ENCODE peak calls at places on chromosomes 13 and 19, in nine cellular contexts. L is tibial nerve, C is aorta, I is heart left ventricle, Q is endothelial cell of umbilical vein, H is body of pancreas, E is HCT116, S is endodermal cell, D is cardiac muscle cell. T is an unnamed sample.

GRCh38 chr19:34666200-34666957 is 10.6 kb downstream of the SCGB2B2 start:
- DNase-seq in E (no peak), C (peak; percentile 62), D (no peak), L (no peak), S (no peak), H (no peak), I (no peak), Q (no peak), T (no peak)

GRCh38 chr13:93466502-93467036 is 240.0 kb downstream of the GPC6 start:
- DNase-seq in L (no peak), S (no peak), E (no peak), I (no peak), D (no peak), Q (no peak), C (no peak), H (no peak), T (no peak)

GRCh38 chr13:40230833-40231266 is 435.6 kb downstream of the FOXO1 start:
- DNase-seq in L (no peak), D (no peak), I (no peak), S (no peak), E (no peak), C (no peak), Q (peak; percentile 74), H (no peak), T (no peak)

GRCh38 chr19:3124630-3125029 is 11.2 kb upstream of the GNA15 start:
- DNase-seq in E (no peak), H (no peak), Q (no peak), I (no peak), S (no peak), D (no peak), C (no peak), L (no peak), T (no peak)

GRCh38 chr19:49340069-49340864 is 5.1 kb downstream of the CD37 start:
- DNase-seq in S (peak; percentile 89), H (peak; percentile 93), D (peak; percentile 28), E (no peak), Q (peak; percentile 56), C (peak; percentile 91), I (peak; percentile 78), L (peak; percentile 62), T (no peak)

GRCh38 chr19:8209111-8209964 is at the start of gene CERS4:
- DNase-seq in S (peak; percentile 98), Q (no peak), E (no peak), H (peak; percentile 86), D (peak; percentile 90), C (peak; percentile 92), L (peak; percentile 48), I (peak; percentile 79), T (no peak)

GRCh38 chr19:6663236-6664187 is 6.4 kb downstream of the TNFSF14 start:
- DNase-seq in Q (no peak), H (no peak), D (no peak), E (no peak), I (no peak), L (no peak), S (no peak), C (no peak), T (no peak)

GRCh38 chr13:65445340-65445739 is 1784.8 kb downstream of the PCDH9 start:
- DNase-seq in C (no peak), I (no peak), E (no peak), S (no peak), H (no peak), L (no peak), D (no peak), Q (no peak), T (no peak)

GRCh38 chr19:47075179-47075811 is 26.9 kb upstream of the TMEM160 start:
- DNase-seq in I (no peak), S (no peak), H (no peak), L (no peak), C (no peak), D (no peak), Q (no peak), E (no peak), T (no peak)

GRCh38 chr13:108917581-108917980 is 288.2 kb downstream of the MYO16 start:
- DNase-seq in I (no peak), E (no peak), S (no peak), D (no peak), Q (no peak), C (no peak), L (no peak), H (no peak), T (no peak)

GRCh38 chr19:5903054-5903501 is 512 bp downstream of the NDUFA11 start:
- DNase-seq in H (no peak), Q (no peak), I (no peak), E (no peak), D (peak; percentile 30), L (no peak), C (no peak), S (no peak), T (no peak)

GRCh38 chr19:50679177-50680125 is 30.2 kb downstream of the C19orf81 start:
- DNase-seq in E (peak; percentile 87), H (peak; percentile 72), L (peak; percentile 46), I (peak; percentile 70), Q (peak; percentile 84), C (peak; percentile 92), D (peak; percentile 84), S (peak; percentile 92), T (no peak)

GRCh38 chr13:36758345-36758744 is 60.7 kb upstream of the RFXAP start:
- DNase-seq in C (no peak), H (peak; percentile 43), S (no peak), D (peak; percentile 1), I (no peak), L (no peak), Q (no peak), E (no peak), T (no peak)

GRCh38 chr19:40150170-40150569 is 41.1 kb upstream of the MAP3K10 start:
- DNase-seq in S (no peak), E (no peak), D (no peak), H (no peak), I (no peak), L (no peak), C (no peak), Q (no peak), T (no peak)

DNA sequence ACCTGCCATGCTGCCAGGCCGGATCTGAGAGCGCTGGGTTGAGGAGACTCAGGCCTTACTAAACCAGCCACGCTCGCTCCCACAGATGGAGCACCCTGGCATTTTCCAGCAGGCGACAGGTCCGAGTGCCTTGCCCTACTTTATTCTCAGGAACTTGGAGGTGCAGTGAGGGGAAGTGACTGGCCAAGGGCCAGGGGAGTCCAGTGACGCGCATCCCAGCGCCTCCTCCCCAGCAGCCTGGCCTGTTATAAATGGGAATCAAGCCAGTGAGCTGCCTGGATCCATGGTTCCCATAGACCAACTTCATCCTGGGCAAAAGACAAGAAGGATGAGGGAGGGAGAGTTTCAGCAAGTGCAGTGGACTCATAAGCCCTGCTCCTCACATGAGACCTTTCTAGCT is 35.5 kb downstream of the TMED1 start:
- DNase-seq in C (no peak), D (no peak), Q (peak; percentile 28), I (peak; percentile 62), S (no peak), E (no peak), H (no peak), L (no peak), T (no peak)
- H3K36me3 ChIP-seq in C (peaks cover 2% of the 10 kb centered on the region), D (peaks cover 20% of the 10 kb centered on the region), Q (peaks cover 16% of the 10 kb centered on the region), I (peaks cover 100% of the 10 kb centered on the region), S (peaks cover 54% of the 10 kb centered on the region), E (peaks cover 7% of the 10 kb centered on the region), H (peaks cover 27% of the 10 kb centered on the region), L (no peaks in the 10 kb centered on the region), T (peaks cover 11% of the 10 kb centered on the region)

GRCh38 chr13:98688373-98688772 is 64.1 kb downstream of the SLC15A1 start:
- DNase-seq in D (no peak), H (no peak), E (no peak), I (no peak), L (no peak), Q (no peak), S (no peak), C (no peak), T (no peak)
- H3K27ac ChIP-seq in D (no peak overlapping the region), H (no peak overlapping the region), E (no peak overlapping the region), I (no peak overlapping the region), L (no peak overlapping the region), Q (no peak overlapping the region), S (no peak overlapping the region), C (no peak overlapping the region), T (no peak overlapping the region)

GRCh38 chr19:58038688-58039204 is 4.9 kb downstream of the ZSCAN1 start:
- DNase-seq in I (no peak), E (no peak), D (peak; percentile 49), H (no peak), C (no peak), Q (no peak), S (peak; percentile 53), L (no peak), T (no peak)

GRCh38 chr19:58035863-58036262 is 2.0 kb downstream of the ZSCAN1 start:
- DNase-seq in E (no peak), L (no peak), Q (no peak), I (no peak), S (no peak), D (no peak), H (no peak), C (no peak), T (no peak)

GRCh38 chr19:58034476-58034790 is 608 bp downstream of the ZSCAN1 start:
- DNase-seq in L (no peak), Q (no peak), C (no peak), H (no peak), I (no peak), S (peak; percentile 64), D (no peak), E (no peak), T (no peak)

GRCh38 chr19:58040751-58041525 is 7.1 kb downstream of the ZSCAN1 start:
- DNase-seq in I (no peak), H (no peak), D (no peak), S (no peak), E (no peak), Q (no peak), C (no peak), L (no peak), T (no peak)

GRCh38 chr19:58037927-58038687 is 4.3 kb downstream of the ZSCAN1 start:
- DNase-seq in D (no peak), S (peak; percentile 69), C (no peak), H (peak; percentile 29), E (no peak), I (no peak), Q (no peak), L (no peak), T (no peak)
- H3K9me3 ChIP-seq in D (no peaks in the 10 kb centered on the region), S (peaks cover 3% of the 10 kb centered on the region), C (peaks cover 23% of the 10 kb centered on the region), H (peaks cover 26% of the 10 kb centered on the region), E (peaks cover 10% of the 10 kb centered on the region), I (no peaks in the 10 kb centered on the region), Q (peaks cover 4% of the 10 kb centered on the region), L (peaks cover 11% of the 10 kb centered on the region), T (no peaks in the 10 kb centered on the region)

DNA sequence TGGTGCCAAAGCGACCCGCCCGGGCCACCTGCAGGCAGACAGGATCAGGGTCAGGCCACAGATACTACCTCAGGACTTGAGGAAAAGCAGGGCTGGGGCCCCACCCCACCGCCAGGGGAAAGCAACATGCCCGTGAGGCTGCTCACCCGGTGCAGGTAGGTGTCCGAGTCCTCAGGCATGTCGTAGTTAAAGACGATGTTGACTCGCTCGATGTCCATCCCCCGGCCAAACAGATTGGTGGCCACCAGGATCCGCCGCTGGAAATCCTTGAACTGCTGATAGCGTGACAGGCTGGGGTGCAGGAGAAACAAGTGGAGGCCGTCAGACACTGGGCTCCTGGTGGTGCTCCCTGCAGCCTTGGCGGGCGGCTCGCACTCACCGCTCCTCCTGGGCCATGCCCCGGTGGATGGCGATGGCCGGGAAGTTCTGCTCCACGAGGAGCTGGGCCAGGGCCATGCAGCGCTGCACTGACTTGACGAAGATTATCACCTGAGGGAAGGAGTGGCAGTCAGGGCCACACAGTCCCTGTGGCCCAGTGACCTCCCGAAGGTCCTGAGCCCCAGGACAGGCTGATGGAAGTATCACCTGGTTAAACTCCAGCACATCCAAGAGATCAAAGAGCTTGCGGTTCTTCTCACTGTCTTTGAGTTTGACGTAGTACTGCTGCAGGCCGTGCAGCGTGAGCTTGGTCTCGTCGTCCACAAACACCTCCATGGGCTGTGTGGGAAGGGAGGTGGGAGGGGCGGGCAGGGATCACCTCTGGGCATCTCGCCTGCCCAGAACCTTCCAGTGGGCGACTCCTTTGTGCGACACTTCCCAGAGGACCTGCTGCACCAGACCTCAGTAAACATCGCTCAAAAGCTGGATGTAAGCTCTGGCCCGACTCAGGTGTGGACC is 9.7 kb downstream of the DDX39A start:
- DNase-seq in Q (no peak), H (no peak), S (no peak), L (no peak), C (no peak), E (no peak), D (no peak), I (no peak), T (no peak)
- H3K36me3 ChIP-seq in Q (peaks cover 34% of the 10 kb centered on the region), H (peaks cover 30% of the 10 kb centered on the region), S (peaks cover 54% of the 10 kb centered on the region), L (peaks cover 9% of the 10 kb centered on the region), C (peaks cover 24% of the 10 kb centered on the region), E (peaks cover 70% of the 10 kb centered on the region), D (peaks cover 40% of the 10 kb centered on the region), I (peaks cover 86% of the 10 kb centered on the region), T (peaks cover 53% of the 10 kb centered on the region)

T was measured in iPS DF 6.9.